ENCODE peak calls at places on chromosome 12, in ten cellular contexts. B, K, A, P, J, T, R, Y, C and M are unnamed samples.

GRCh38 chr12:110304061-110304551 is 23.1 kb downstream of the ATP2A2 start:
- DNase-seq in B (no peak), K (no peak), A (no peak), P (no peak), J (no peak), T (no peak), R (no peak), Y (no peak), C (no peak), M (no peak)

GRCh38 chr12:83318386-83318971 is 631.8 kb downstream of the TMTC2 start:
- DNase-seq in B (no peak), K (no peak), A (no peak), P (peak; percentile 7), J (no peak), T (no peak), R (no peak), Y (peak; percentile 15), C (no peak), M (no peak)

GRCh38 chr12:93733358-93733757 is 56.2 kb downstream of the CRADD start:
- DNase-seq in B (no peak), K (no peak), A (peak; percentile 49), P (no peak), J (no peak), T (peak; percentile 40), R (no peak), Y (peak; percentile 34), C (no peak), M (no peak)

GRCh38 chr12:46332260-46332659 is 40.3 kb downstream of the SLC38A2 start:
- DNase-seq in B (no peak), K (no peak), A (no peak), P (peak; percentile 44), J (no peak), T (no peak), R (no peak), Y (no peak), C (no peak), M (no peak)

GRCh38 chr12:63124778-63125177 is 26.2 kb downstream of the AVPR1A start:
- DNase-seq in B (no peak), K (no peak), A (no peak), P (no peak), J (no peak), T (no peak), R (no peak), Y (no peak), C (no peak), M (no peak)

GRCh38 chr12:28189774-28190320 is 409 bp upstream of the CCDC91 start:
- DNase-seq in B (no peak), K (no peak), A (no peak), P (no peak), J (no peak), T (no peak), R (no peak), Y (no peak), C (no peak), M (no peak)

GRCh38 chr12:130945793-130946492 is 7.8 kb upstream of the ADGRD1 start:
- DNase-seq in B (no peak), K (no peak), A (no peak), P (no peak), J (no peak), T (no peak), R (no peak), Y (no peak), C (no peak), M (no peak)

GRCh38 chr12:30203981-30204380 is 420.2 kb upstream of the TMTC1 start:
- DNase-seq in B (no peak), K (no peak), A (no peak), P (no peak), J (no peak), T (no peak), R (no peak), Y (no peak), C (no peak), M (no peak)

GRCh38 chr12:53428741-53429140 is 5.1 kb downstream of the AMHR2 start:
- DNase-seq in B (no peak), K (no peak), A (no peak), P (no peak), J (no peak), T (no peak), R (no peak), Y (no peak), C (no peak), M (no peak)

GRCh38 chr12:108308432-108308831 is 30.7 kb downstream of the CMKLR1 start:
- DNase-seq in B (no peak), K (no peak), A (peak; percentile 51), P (peak; percentile 68), J (no peak), T (no peak), R (no peak), Y (no peak), C (no peak), M (no peak)

GRCh38 chr12:89949457-89950195 is 241.0 kb upstream of the ATP2B1 start:
- DNase-seq in B (peak; percentile 81), K (peak; percentile 31), A (peak; percentile 43), P (peak; percentile 92), J (no peak), T (no peak), R (peak; percentile 88), Y (no peak), C (no peak), M (peak; percentile 92)

GRCh38 chr12:57240926-57241555 is 9.9 kb downstream of the STAC3 start:
- DNase-seq in B (no peak), K (peak; percentile 38), A (no peak), P (no peak), J (no peak), T (peak; percentile 32), R (no peak), Y (peak; percentile 72), C (no peak), M (no peak)

GRCh38 chr12:121796855-121797751 is 3.6 kb upstream of the RHOF start:
- DNase-seq in B (no peak), K (peak; percentile 68), A (peak; percentile 95), P (peak; percentile 88), J (no peak), T (no peak), R (no peak), Y (peak; percentile 60), C (peak; percentile 32), M (no peak)

GRCh38 chr12:1807107-1807478 is 13.3 kb upstream of the LRTM2 start:
- DNase-seq in B (no peak), K (no peak), A (no peak), P (no peak), J (no peak), T (no peak), R (no peak), Y (no peak), C (no peak), M (no peak)

GRCh38 chr12:42935756-42936155 is 346.2 kb upstream of the PRICKLE1 start:
- DNase-seq in B (no peak), K (no peak), A (no peak), P (no peak), J (no peak), T (no peak), R (no peak), Y (no peak), C (no peak), M (no peak)

GRCh38 chr12:22312336-22312735 is 22.2 kb downstream of the ST8SIA1 start:
- DNase-seq in B (no peak), K (no peak), A (peak; percentile 50), P (peak; percentile 91), J (no peak), T (no peak), R (no peak), Y (no peak), C (no peak), M (no peak)

GRCh38 chr12:104707179-104707578 is 250.4 kb downstream of the CHST11 start:
- DNase-seq in B (no peak), K (no peak), A (no peak), P (peak; percentile 43), J (no peak), T (no peak), R (no peak), Y (no peak), C (no peak), M (no peak)

GRCh38 chr12:57129311-57130288 is 1.3 kb downstream of the LRP1 start:
- DNase-seq in B (peak; percentile 39), K (no peak), A (no peak), P (no peak), J (no peak), T (no peak), R (no peak), Y (no peak), C (no peak), M (no peak)

GRCh38 chr12:124779161-124780141 is 84.2 kb downstream of the SCARB1 start:
- DNase-seq in B (no peak), K (no peak), A (no peak), P (peak; percentile 52), J (no peak), T (no peak), R (no peak), Y (no peak), C (no peak), M (no peak)

GRCh38 chr12:79275631-79276030 is 411.1 kb downstream of the SYT1 start:
- DNase-seq in B (no peak), K (no peak), A (no peak), P (peak; percentile 41), J (no peak), T (no peak), R (no peak), Y (no peak), C (no peak), M (no peak)

GRCh38 chr12:14193623-14194022 is 171.9 kb upstream of the ATF7IP start:
- DNase-seq in B (no peak), K (peak; percentile 5), A (no peak), P (no peak), J (no peak), T (peak; percentile 82), R (no peak), Y (peak; percentile 56), C (no peak), M (no peak)

GRCh38 chr12:122846622-122847515 is 11.6 kb downstream of the HIP1R start:
- DNase-seq in B (no peak), K (no peak), A (no peak), P (no peak), J (no peak), T (no peak), R (no peak), Y (peak; percentile 22), C (no peak), M (no peak)

GRCh38 chr12:28191018-28191595 is 851 bp downstream of the CCDC91 start:
- DNase-seq in B (peak; percentile 60), K (no peak), A (peak; percentile 33), P (no peak), J (no peak), T (peak; percentile 13), R (peak; percentile 31), Y (peak; percentile 46), C (no peak), M (no peak)